ENCODE peak calls at places on chromosomes 13 and 19, in four cellular contexts. K is SK-N-SH, A is HepG2, Z is IMR-90. W is an unnamed sample.
A peak's percentile ranks its signal among the peaks of the same experiment; 100 is the strongest.

GRCh38 chr13:99984463-99985242 is 3.1 kb downstream of the ZIC2 start:
- DNase-seq in A (no peak), K (peak; percentile 55), Z (no peak), W (peak; percentile 40)

GRCh38 chr13:35164324-35164932 is 222.4 kb downstream of the NBEA start:
- DNase-seq in K (peak; percentile 16), Z (peak; percentile 27), A (peak; percentile 20), W (peak; percentile 2)

GRCh38 chr13:78102121-78102677 is 183.6 kb upstream of the EDNRB start:
- DNase-seq in A (no peak), Z (peak; percentile 52), K (no peak), W (peak; percentile 14)

GRCh38 chr19:11142528-11143171 is 12.9 kb downstream of the SPC24 start:
- DNase-seq in K (peak; percentile 89), Z (peak; percentile 95), A (peak; percentile 90), W (peak; percentile 91)

GRCh38 chr13:66543780-66544179 is 686.4 kb downstream of the PCDH9 start:
- DNase-seq in A (no peak), K (no peak), Z (no peak), W (peak; percentile 22)

GRCh38 chr13:28012383-28012782 is 23.9 kb upstream of the URAD start:
- DNase-seq in K (no peak), Z (peak; percentile 59), A (no peak), W (no peak)

GRCh38 chr19:51799311-51799997 is 4.5 kb downstream of the FPR3 start:
- DNase-seq in Z (peak; percentile 94), A (peak; percentile 35), K (peak; percentile 14), W (peak; percentile 13)

GRCh38 chr19:3146677-3147100 is 10.9 kb downstream of the GNA15 start:
- DNase-seq in A (peak; percentile 21), Z (no peak), K (peak; percentile 79), W (no peak)

DNA sequence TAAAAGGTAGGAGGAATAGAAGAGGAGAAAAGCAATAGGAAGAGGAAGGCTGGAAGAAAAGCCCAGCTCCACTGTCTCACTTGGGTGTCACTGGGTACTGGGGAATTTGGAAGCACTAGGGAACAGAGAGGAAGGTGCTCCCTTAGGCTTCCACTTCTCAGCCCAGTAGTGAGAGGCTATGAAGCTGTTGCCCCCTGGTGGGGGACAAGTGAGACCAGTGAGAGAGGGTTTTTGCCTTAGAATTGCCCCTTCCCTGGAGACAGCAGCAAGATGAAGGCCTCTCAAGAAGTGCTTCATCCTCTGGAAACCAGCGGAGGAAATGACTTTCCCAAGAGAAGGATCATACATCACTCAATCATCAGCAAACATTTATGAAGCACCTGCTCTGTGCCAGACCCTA is 4.7 kb upstream of the ZNF606 start:
- DNase-seq in K (no peak), A (peak; percentile 18), Z (no peak), W (no peak)
- TF ChIP-seq SMC3 in K (no peak), A (no peak), Z (no peak), W (no peak)

DNA sequence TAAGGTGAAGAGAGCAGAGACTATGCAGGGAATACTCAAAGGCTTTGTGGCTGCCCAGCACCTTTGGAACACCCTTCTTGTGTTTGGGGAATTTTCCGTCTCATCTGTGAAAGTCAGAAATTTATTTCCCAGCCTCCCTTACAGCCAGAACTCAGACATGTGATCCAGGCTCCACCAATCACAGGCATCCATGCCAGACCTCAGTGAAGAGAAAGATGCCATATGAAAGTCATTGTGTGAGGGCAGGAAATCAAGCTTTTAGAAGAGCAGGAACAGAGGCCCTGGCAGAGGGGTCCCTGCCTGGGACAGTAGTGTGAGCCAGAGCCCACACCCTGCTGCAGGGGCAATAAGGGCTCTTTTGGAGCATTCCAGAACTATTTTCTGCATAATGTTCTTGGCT is 12.1 kb downstream of the CCDC70 start:
- DNase-seq in Z (no peak), K (no peak), A (no peak), W (no peak)
- TF ChIP-seq SMC3 in Z (no peak), K (no peak), A (no peak), W (no peak)

DNA sequence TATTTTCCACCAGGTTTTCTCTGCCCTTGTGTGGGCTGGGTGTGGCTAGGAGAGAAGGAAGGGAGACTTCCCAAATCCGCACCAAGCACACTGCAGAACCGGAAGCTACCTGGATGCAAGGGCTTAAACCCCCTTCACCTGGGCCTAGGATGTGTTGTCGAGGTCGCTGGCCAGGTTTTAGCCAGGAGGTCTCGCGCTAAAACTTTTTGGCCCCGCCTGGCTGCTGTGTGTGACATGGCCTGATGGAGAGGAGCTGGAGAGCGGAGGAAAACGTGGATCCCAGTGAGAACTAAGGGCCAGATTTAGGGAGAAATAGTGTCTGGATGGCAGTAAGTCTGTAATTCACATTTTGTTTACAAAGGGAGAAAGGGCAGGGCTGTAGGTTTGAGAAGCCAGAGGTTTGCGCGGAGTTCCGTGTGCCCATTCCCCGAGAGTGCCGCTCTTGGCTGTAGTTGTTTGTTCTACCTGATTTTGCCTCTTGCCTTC is 3.1 kb upstream of the TSHZ3 start:
- DNase-seq in Z (no peak), A (no peak), K (peak; percentile 19), W (no peak)
- TF ChIP-seq SMC3 in Z (no peak), A (no peak), K (no peak), W (no peak)

GRCh38 chr19:13905634-13906524 is at the start of the genes BRME1 and CC2D1A:
- DNase-seq in K (peak; percentile 99), A (peak; percentile 76), Z (peak; percentile 75), W (peak; percentile 84)

GRCh38 chr19:13899912-13900584 is 5.9 kb downstream of the BRME1 start:
- DNase-seq in Z (peak; percentile 36), K (no peak), A (no peak), W (no peak)

GRCh38 chr19:13899393-13899792 is 6.5 kb downstream of the BRME1 start:
- DNase-seq in A (peak; percentile 75), K (no peak), Z (no peak), W (no peak)

GRCh38 chr19:13906525-13906904 is 514 bp downstream of the CC2D1A start:
- DNase-seq in Z (no peak), A (peak; percentile 58), K (peak; percentile 56), W (no peak)

DNA sequence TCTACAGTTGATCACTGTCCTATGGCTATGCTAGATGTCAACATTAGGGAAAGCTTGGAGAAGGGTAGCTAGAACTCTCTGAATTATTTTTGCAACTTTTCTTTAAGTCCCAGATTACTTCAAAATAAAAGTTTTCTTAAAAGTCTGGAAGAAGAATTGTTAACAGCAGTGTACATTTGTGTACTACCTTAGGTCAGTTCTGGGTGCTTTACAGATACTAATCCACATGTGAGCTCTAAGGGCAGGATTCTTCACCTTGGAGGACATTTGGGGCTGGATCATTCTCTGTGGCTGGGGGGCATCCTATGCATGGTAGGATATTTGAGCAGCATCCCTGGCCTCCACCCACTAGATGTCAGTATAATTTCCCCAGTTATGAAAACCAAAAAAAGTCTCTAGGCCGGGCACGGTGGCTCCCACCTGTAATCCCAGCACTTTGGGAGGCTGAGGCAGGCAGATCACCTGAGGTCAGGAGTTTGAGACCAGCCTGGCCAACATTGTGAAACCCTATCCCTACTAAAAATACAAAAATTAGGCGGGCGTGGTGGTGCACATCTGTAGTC is 2.8 kb downstream of the BRME1 start:
- DNase-seq in A (no peak), Z (no peak), K (peak; percentile 59), W (peak; percentile 40)
- TF ChIP-seq SMC3 in A (no peak), Z (peak; percentile 16), K (no peak), W (no peak)

GRCh38 chr13:111508164-111508870 is 187.9 kb downstream of the TEX29 start:
- DNase-seq in Z (no peak), A (no peak), K (no peak), W (no peak)
- TF ChIP-seq SMC3 in Z (no peak), A (no peak), K (no peak), W (no peak)

DNA sequence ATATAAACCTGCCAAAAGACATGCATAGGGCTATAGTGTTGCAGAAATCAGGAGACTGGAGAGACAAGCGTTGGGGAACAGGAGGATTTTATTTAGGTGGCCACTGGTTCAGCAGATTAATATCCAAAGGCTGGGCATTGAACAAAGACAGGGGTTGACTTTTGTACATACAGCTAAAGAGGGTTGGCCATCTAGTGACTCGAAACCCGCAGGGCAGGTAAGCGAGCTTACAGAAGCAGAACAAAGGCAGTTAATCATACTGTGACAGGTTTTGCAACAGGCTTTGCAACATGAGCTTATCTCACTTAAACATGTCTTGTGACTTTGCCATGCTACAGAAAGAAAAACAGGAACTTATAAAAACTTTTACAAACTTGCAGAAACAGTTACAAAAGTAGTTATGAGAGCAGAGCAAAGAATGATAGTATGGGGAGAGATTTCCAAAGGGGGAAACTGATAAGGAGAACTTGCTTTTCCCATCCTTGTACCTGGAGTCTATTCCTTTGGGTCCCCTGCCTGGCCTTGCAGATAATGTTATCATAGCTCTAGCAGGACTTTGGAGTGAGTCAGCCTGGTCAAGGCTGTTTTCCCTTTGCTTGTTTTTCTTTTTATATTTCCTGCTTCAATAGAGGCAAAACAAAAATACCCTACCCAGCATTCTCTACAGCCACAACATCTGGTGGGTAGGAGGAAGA is 234.2 kb downstream of the PCDH17 start:
- DNase-seq in A (no peak), Z (no peak), K (no peak), W (no peak)
- TF ChIP-seq SMC3 in A (no peak), Z (no peak), K (no peak), W (no peak)

GRCh38 chr13:41546372-41547252 is 89.3 kb downstream of the RGCC start:
- DNase-seq in K (no peak), Z (peak; percentile 89), A (peak; percentile 21), W (no peak)

GRCh38 chr13:41548031-41548430 is 90.7 kb downstream of the RGCC start:
- DNase-seq in K (no peak), A (no peak), Z (no peak), W (no peak)

GRCh38 chr13:41548870-41549269 is 91.5 kb downstream of the RGCC start:
- DNase-seq in K (no peak), A (no peak), Z (no peak), W (no peak)

GRCh38 chr13:41549491-41549890 is 92.1 kb downstream of the RGCC start:
- DNase-seq in A (no peak), K (no peak), Z (no peak), W (no peak)

GRCh38 chr13:41547253-41548000 is 90.1 kb downstream of the RGCC start:
- DNase-seq in K (no peak), Z (no peak), A (peak; percentile 36), W (no peak)
- TF ChIP-seq SMC3 in K (no peak), Z (no peak), A (no peak), W (no peak)

W was measured in A549.